ENCODE peak calls at places on chromosomes 7 and 10, in nine cellular contexts. Y is IMR-90, P is neuronal stem cell, B is adipocyte, K is neural progenitor cell, J is fibroblast of lung, I is SK-N-SH, H is colonic mucosa, X is PC-3. L is an unnamed sample.

GRCh38 chr7:114825423-114825951 is 96.4 kb upstream of the MDFIC start:
- DNase-seq in Y (no peak), B (no peak), H (no peak), K (peak), P (no peak), I (no peak), J (no peak), X (no peak), L (peak)

GRCh38 chr10:53894145-53894544 is 906.9 kb downstream of the PCDH15 start:
- DNase-seq in J (no peak), B (no peak), P (no peak), X (no peak), H (peak), Y (no peak), I (no peak), K (no peak), L (no peak)

GRCh38 chr7:81094952-81095351 is 176.1 kb upstream of the SEMA3C start:
- DNase-seq in K (no peak), X (peak), I (no peak), P (no peak), J (no peak), B (no peak), Y (no peak), H (no peak), L (no peak)

GRCh38 chr7:103751476-103751875 is 238.0 kb downstream of the RELN start:
- DNase-seq in P (no peak), I (no peak), K (no peak), X (no peak), H (no peak), Y (no peak), B (no peak), J (no peak), L (no peak)

GRCh38 chr10:91758303-91759146 is 39.7 kb upstream of the TNKS2 start:
- DNase-seq in P (peak), J (peak), H (no peak), X (peak), Y (peak), I (peak), K (peak), B (peak), L (no peak)

GRCh38 chr7:90432752-90433151 is 29.5 kb downstream of the CLDN12 start:
- DNase-seq in Y (no peak), I (no peak), X (no peak), B (no peak), H (no peak), J (no peak), K (no peak), P (no peak), L (no peak)

GRCh38 chr10:493391-494148 is 195.9 kb downstream of the DIP2C start:
- DNase-seq in P (no peak), I (no peak), X (no peak), H (no peak), K (no peak), B (no peak), Y (no peak), J (no peak), L (no peak)

GRCh38 chr10:49761201-49761788 is 828 bp downstream of the OGDHL start:
- DNase-seq in K (peak), P (no peak), J (no peak), H (no peak), Y (no peak), I (no peak), B (no peak), X (no peak), L (no peak)

GRCh38 chr10:88833156-88833555 is 18.5 kb downstream of the ANKRD22 start:
- DNase-seq in J (no peak), X (no peak), P (no peak), I (no peak), B (no peak), K (no peak), Y (no peak), H (no peak), L (no peak)

GRCh38 chr7:99050971-99051370 is 92.9 kb downstream of the SMURF1 start:
- DNase-seq in X (peak), I (no peak), Y (no peak), B (no peak), H (no peak), K (no peak), P (no peak), J (peak), L (no peak)

GRCh38 chr10:42755028-42755451 is 27.6 kb upstream of the BMS1 start:
- DNase-seq in K (peak), H (no peak), Y (no peak), J (no peak), P (no peak), X (no peak), B (no peak), I (peak), L (no peak)

GRCh38 chr10:52890281-52890680 is 117.7 kb upstream of the MBL2 start:
- DNase-seq in J (no peak), X (no peak), P (no peak), I (no peak), Y (no peak), B (no peak), H (no peak), K (no peak), L (no peak)

GRCh38 chr10:28684986-28685580 is 7.8 kb downstream of the BAMBI start:
- DNase-seq in J (no peak), X (peak), P (no peak), H (no peak), B (no peak), K (no peak), Y (no peak), I (no peak), L (no peak)

GRCh38 chr7:137626469-137627067 is 220.2 kb downstream of the DGKI start:
- DNase-seq in Y (peak), H (peak), X (peak), K (peak), I (peak), B (peak), P (peak), J (peak), L (peak)

GRCh38 chr7:74051629-74052410 is 23.8 kb downstream of the ELN start:
- DNase-seq in Y (no peak), X (peak), B (no peak), J (no peak), H (peak), P (no peak), K (peak), I (peak), L (peak)

DNA sequence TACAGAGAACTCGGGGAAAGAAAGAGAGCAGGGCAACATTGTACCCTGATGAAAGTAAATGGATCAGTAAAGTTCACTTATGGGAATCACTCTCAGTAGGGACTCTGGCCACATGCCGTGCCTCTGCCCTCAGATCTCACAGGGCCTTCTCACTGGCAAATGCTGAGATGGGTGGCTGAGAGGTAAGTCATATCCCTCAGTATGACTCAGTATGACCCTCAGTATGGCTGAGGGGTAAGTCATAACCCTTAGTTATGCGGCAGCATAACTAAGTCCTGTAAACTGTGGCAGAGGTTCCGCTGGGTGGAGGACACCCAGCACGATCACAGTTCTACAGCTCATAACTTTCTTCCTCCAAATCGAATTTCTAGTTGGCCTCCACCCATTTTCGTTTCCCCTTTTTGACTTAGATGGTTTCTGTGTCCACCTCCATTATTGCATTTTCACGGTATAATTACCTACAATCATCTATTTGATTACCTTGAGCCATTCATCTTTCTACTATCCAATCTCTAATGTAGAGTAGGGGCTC is 26.5 kb upstream of the WNT16 start:
- DNase-seq in H (no peak), J (peak), Y (peak), X (peak), K (no peak), B (no peak), I (no peak), P (no peak), L (no peak)
- H3K9ac ChIP-seq in H (no peak), J (no peak), Y (no peak), X (no peak), K (no peak), B (no peak), I (no peak), P (no peak), L (no peak)

GRCh38 chr10:71970331-71970730 is 6.1 kb downstream of the CHST3 start:
- DNase-seq in Y (no peak), I (peak), K (peak), J (no peak), X (peak), H (peak), B (peak), P (no peak), L (peak)
- H3K9ac ChIP-seq in Y (no peak), I (no peak), K (peak), J (no peak), X (no peak), H (no peak), B (peak), P (no peak), L (no peak)

GRCh38 chr10:82319558-82319957 is 444.6 kb downstream of the NRG3 start:
- DNase-seq in J (no peak), I (no peak), B (no peak), H (no peak), X (no peak), K (peak), Y (no peak), P (no peak), L (no peak)

GRCh38 chr10:82313401-82313800 is 438.4 kb downstream of the NRG3 start:
- DNase-seq in B (no peak), Y (no peak), K (no peak), P (no peak), X (no peak), H (no peak), I (no peak), J (no peak), L (no peak)

GRCh38 chr10:82319046-82319445 is 444.1 kb downstream of the NRG3 start:
- DNase-seq in J (no peak), I (no peak), K (peak), X (no peak), H (no peak), P (no peak), B (no peak), Y (no peak), L (no peak)

GRCh38 chr10:82321734-82322133 is 446.7 kb downstream of the NRG3 start:
- DNase-seq in H (no peak), B (no peak), P (no peak), J (no peak), X (no peak), K (no peak), I (no peak), Y (no peak), L (no peak)

GRCh38 chr10:82318533-82318932 is 443.5 kb downstream of the NRG3 start:
- DNase-seq in K (no peak), X (no peak), B (no peak), J (no peak), H (no peak), P (no peak), I (no peak), Y (no peak), L (no peak)
- H3K9ac ChIP-seq in K (no peak), X (no peak), B (no peak), J (no peak), H (no peak), P (no peak), I (no peak), Y (no peak), L (no peak)

DNA sequence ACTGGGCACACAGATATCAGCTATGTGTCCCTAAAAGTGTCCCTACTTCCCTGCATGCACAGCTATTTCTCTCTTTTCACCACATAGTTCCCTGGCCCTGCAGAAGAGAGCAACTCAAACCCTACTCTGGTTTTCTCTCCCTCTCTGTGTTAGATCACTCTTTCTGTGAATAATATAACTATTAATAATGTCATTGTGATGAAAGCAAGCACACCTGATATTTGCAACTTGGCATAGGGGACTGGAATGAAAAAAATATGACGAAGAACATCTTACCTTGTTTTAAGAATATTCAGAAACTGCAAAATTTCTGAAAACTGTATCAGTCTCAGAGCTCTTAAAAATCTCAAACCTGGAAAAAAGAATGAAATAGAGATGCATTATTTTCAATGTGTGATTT is 516.9 kb downstream of the KCNMA1 start:
- DNase-seq in P (no peak), Y (no peak), H (no peak), B (no peak), X (no peak), K (no peak), J (no peak), I (no peak), L (no peak)
- H3K9ac ChIP-seq in P (no peak), Y (no peak), H (no peak), B (no peak), X (no peak), K (no peak), J (no peak), I (no peak), L (no peak)

GRCh38 chr7:158777793-158778192 is 51.5 kb downstream of the ESYT2 start:
- DNase-seq in B (no peak), P (no peak), Y (no peak), J (no peak), K (no peak), H (no peak), I (no peak), X (no peak), L (no peak)

GRCh38 chr7:158776474-158776873 is 52.8 kb downstream of the ESYT2 start:
- DNase-seq in P (no peak), X (no peak), I (no peak), J (no peak), K (no peak), H (no peak), Y (no peak), B (no peak), L (no peak)

GRCh38 chr7:158781217-158781975 is 47.9 kb downstream of the ESYT2 start:
- DNase-seq in J (no peak), P (no peak), Y (no peak), B (no peak), H (no peak), I (no peak), X (no peak), K (no peak), L (no peak)

GRCh38 chr7:158779061-158779992 is 50.0 kb downstream of the ESYT2 start:
- DNase-seq in I (no peak), B (no peak), Y (peak), H (peak), K (no peak), X (no peak), P (no peak), J (no peak), L (no peak)

DNA sequence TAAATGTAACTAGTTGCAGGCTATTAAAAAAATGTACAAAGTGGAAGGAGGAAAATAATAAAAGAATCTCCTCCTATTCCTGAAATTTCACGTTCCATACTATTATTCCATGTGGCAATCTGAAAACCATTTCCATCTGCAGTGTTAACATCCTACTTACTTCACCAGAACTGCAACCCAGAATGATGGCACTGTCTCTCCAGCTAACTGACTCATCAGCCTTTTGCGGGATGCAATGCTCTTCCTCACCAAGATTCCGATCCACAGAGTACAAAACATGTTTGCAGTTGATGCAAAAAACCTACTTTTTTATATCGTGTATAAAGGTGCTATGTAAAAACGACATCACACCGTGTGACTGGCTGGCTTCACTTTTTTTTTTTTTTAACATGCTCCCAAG is 50.8 kb downstream of the ESYT2 start:
- DNase-seq in B (peak), Y (peak), P (no peak), K (no peak), I (no peak), X (no peak), H (no peak), J (peak), L (no peak)
- H3K9ac ChIP-seq in B (no peak), Y (no peak), P (no peak), K (no peak), I (no peak), X (no peak), H (no peak), J (no peak), L (no peak)